ENCODE peak calls at places on chromosomes 13 and 19, in seven cellular contexts. One of them, this sample, is unnamed.

GRCh38 chr19:55269299-55269698 is 10.5 kb upstream of the PPP6R1 start:
- DNase-seq in upper lobe of left lung: no peak
- DNase-seq in endodermal cell: no peak
- DNase-seq in neural progenitor cell: no peak
- DNase-seq in lower leg skin: no peak
- DNase-seq in testis: no peak
- DNase-seq in thoracic aorta: no peak
- DNase-seq in this sample: no peak

GRCh38 chr13:79937311-79938243 is 403.3 kb downstream of the SPRY2 start:
- DNase-seq in upper lobe of left lung: no peak
- DNase-seq in testis: no peak
- DNase-seq in lower leg skin: no peak
- DNase-seq in endodermal cell: peak; percentile 35
- DNase-seq in neural progenitor cell: no peak
- DNase-seq in thoracic aorta: no peak
- DNase-seq in this sample: peak; percentile 53

GRCh38 chr19:41552558-41552957 is 23.4 kb upstream of the CEACAM21 start:
- DNase-seq in testis: no peak
- DNase-seq in upper lobe of left lung: no peak
- DNase-seq in endodermal cell: no peak
- DNase-seq in neural progenitor cell: no peak
- DNase-seq in thoracic aorta: no peak
- DNase-seq in lower leg skin: no peak
- DNase-seq in this sample: no peak

GRCh38 chr19:33303791-33304759 is 1.7 kb upstream of the CEBPA start:
- DNase-seq in testis: no peak
- DNase-seq in neural progenitor cell: no peak
- DNase-seq in lower leg skin: no peak
- DNase-seq in upper lobe of left lung: peak; percentile 89
- DNase-seq in thoracic aorta: no peak
- DNase-seq in endodermal cell: no peak
- DNase-seq in this sample: no peak

GRCh38 chr13:113815151-113816058 is 48.5 kb downstream of the GAS6 start:
- DNase-seq in lower leg skin: no peak
- DNase-seq in testis: no peak
- DNase-seq in neural progenitor cell: no peak
- DNase-seq in endodermal cell: no peak
- DNase-seq in thoracic aorta: no peak
- DNase-seq in upper lobe of left lung: peak; percentile 59
- DNase-seq in this sample: no peak

GRCh38 chr19:2478324-2478755 is 2.4 kb downstream of the GADD45B start:
- DNase-seq in thoracic aorta: peak; percentile 36
- DNase-seq in testis: peak; percentile 39
- DNase-seq in lower leg skin: peak; percentile 75
- DNase-seq in upper lobe of left lung: peak; percentile 83
- DNase-seq in neural progenitor cell: peak; percentile 76
- DNase-seq in endodermal cell: peak; percentile 81
- DNase-seq in this sample: peak; percentile 67

GRCh38 chr13:47798906-47799305 is 202.2 kb downstream of the SUCLA2 start:
- DNase-seq in endodermal cell: no peak
- DNase-seq in thoracic aorta: no peak
- DNase-seq in upper lobe of left lung: no peak
- DNase-seq in testis: no peak
- DNase-seq in lower leg skin: no peak
- DNase-seq in neural progenitor cell: no peak
- DNase-seq in this sample: no peak

GRCh38 chr19:23787106-23787505 is 28.4 kb upstream of the ZNF681 start:
- DNase-seq in upper lobe of left lung: no peak
- DNase-seq in neural progenitor cell: no peak
- DNase-seq in endodermal cell: no peak
- DNase-seq in testis: no peak
- DNase-seq in thoracic aorta: no peak
- DNase-seq in lower leg skin: no peak
- DNase-seq in this sample: no peak

GRCh38 chr19:39362682-39363657 is 20.7 kb downstream of the SAMD4B start:
- DNase-seq in upper lobe of left lung: no peak
- DNase-seq in lower leg skin: peak; percentile 62
- DNase-seq in neural progenitor cell: no peak
- DNase-seq in endodermal cell: no peak
- DNase-seq in testis: no peak
- DNase-seq in thoracic aorta: no peak
- DNase-seq in this sample: no peak

GRCh38 chr13:21395953-21396352 is 63.1 kb downstream of the ZDHHC20 start:
- DNase-seq in neural progenitor cell: no peak
- DNase-seq in thoracic aorta: no peak
- DNase-seq in testis: no peak
- DNase-seq in lower leg skin: no peak
- DNase-seq in endodermal cell: no peak
- DNase-seq in upper lobe of left lung: no peak
- DNase-seq in this sample: no peak

GRCh38 chr19:42538841-42539709 is 10.8 kb upstream of the CEACAM1 start:
- DNase-seq in neural progenitor cell: no peak
- DNase-seq in upper lobe of left lung: no peak
- DNase-seq in lower leg skin: no peak
- DNase-seq in thoracic aorta: no peak
- DNase-seq in testis: no peak
- DNase-seq in endodermal cell: no peak
- DNase-seq in this sample: no peak

GRCh38 chr13:71674776-71675352 is 192.1 kb downstream of the DACH1 start:
- DNase-seq in neural progenitor cell: no peak
- DNase-seq in endodermal cell: no peak
- DNase-seq in upper lobe of left lung: peak; percentile 50
- DNase-seq in thoracic aorta: no peak
- DNase-seq in testis: peak; percentile 54
- DNase-seq in lower leg skin: no peak
- DNase-seq in this sample: no peak
- TF ChIP-seq CTCF in neural progenitor cell: peak; percentile 31
- TF ChIP-seq CTCF in endodermal cell: peak; percentile 59
- TF ChIP-seq CTCF in upper lobe of left lung: no peak
- TF ChIP-seq CTCF in thoracic aorta: no peak
- TF ChIP-seq CTCF in testis: peak; percentile 38
- TF ChIP-seq CTCF in lower leg skin: no peak
- TF ChIP-seq CTCF in this sample: no peak

GRCh38 chr13:99582511-99582910 is 81.2 kb downstream of the TM9SF2 start:
- DNase-seq in testis: no peak
- DNase-seq in upper lobe of left lung: no peak
- DNase-seq in neural progenitor cell: no peak
- DNase-seq in lower leg skin: no peak
- DNase-seq in endodermal cell: no peak
- DNase-seq in thoracic aorta: no peak
- DNase-seq in this sample: no peak

GRCh38 chr13:99580500-99581268 is 79.4 kb downstream of the TM9SF2 start:
- DNase-seq in neural progenitor cell: no peak
- DNase-seq in upper lobe of left lung: no peak
- DNase-seq in lower leg skin: no peak
- DNase-seq in testis: no peak
- DNase-seq in thoracic aorta: no peak
- DNase-seq in endodermal cell: no peak
- DNase-seq in this sample: no peak

GRCh38 chr13:99575376-99575775 is 74.1 kb downstream of the TM9SF2 start:
- DNase-seq in thoracic aorta: no peak
- DNase-seq in neural progenitor cell: no peak
- DNase-seq in lower leg skin: no peak
- DNase-seq in upper lobe of left lung: peak; percentile 59
- DNase-seq in testis: no peak
- DNase-seq in endodermal cell: peak; percentile 68
- DNase-seq in this sample: no peak

GRCh38 chr13:99572921-99573320 is 71.6 kb downstream of the TM9SF2 start:
- DNase-seq in lower leg skin: no peak
- DNase-seq in endodermal cell: no peak
- DNase-seq in testis: no peak
- DNase-seq in neural progenitor cell: no peak
- DNase-seq in upper lobe of left lung: no peak
- DNase-seq in thoracic aorta: no peak
- DNase-seq in this sample: no peak

GRCh38 chr13:99577934-99578917 is 77.0 kb downstream of the TM9SF2 start:
- DNase-seq in upper lobe of left lung: no peak
- DNase-seq in neural progenitor cell: no peak
- DNase-seq in endodermal cell: no peak
- DNase-seq in lower leg skin: no peak
- DNase-seq in thoracic aorta: no peak
- DNase-seq in testis: no peak
- DNase-seq in this sample: no peak
- TF ChIP-seq CTCF in upper lobe of left lung: no peak
- TF ChIP-seq CTCF in neural progenitor cell: peak; percentile 30
- TF ChIP-seq CTCF in endodermal cell: peak; percentile 57
- TF ChIP-seq CTCF in lower leg skin: no peak
- TF ChIP-seq CTCF in thoracic aorta: peak; percentile 28
- TF ChIP-seq CTCF in testis: peak; percentile 26
- TF ChIP-seq CTCF in this sample: peak; percentile 31

GRCh38 chr19:719081-719512 is 10.4 kb downstream of the PALM start:
- DNase-seq in thoracic aorta: no peak
- DNase-seq in lower leg skin: peak; percentile 32
- DNase-seq in testis: peak; percentile 82
- DNase-seq in upper lobe of left lung: peak; percentile 90
- DNase-seq in neural progenitor cell: no peak
- DNase-seq in endodermal cell: no peak
- DNase-seq in this sample: no peak
- TF ChIP-seq CTCF in thoracic aorta: no peak
- TF ChIP-seq CTCF in lower leg skin: no peak
- TF ChIP-seq CTCF in testis: no peak
- TF ChIP-seq CTCF in upper lobe of left lung: no peak
- TF ChIP-seq CTCF in neural progenitor cell: no peak
- TF ChIP-seq CTCF in endodermal cell: no peak
- TF ChIP-seq CTCF in this sample: no peak

GRCh38 chr13:74290324-74290773 is 156.1 kb upstream of the KLF12 start:
- DNase-seq in endodermal cell: peak; percentile 73
- DNase-seq in thoracic aorta: no peak
- DNase-seq in testis: peak; percentile 36
- DNase-seq in upper lobe of left lung: no peak
- DNase-seq in lower leg skin: peak; percentile 21
- DNase-seq in neural progenitor cell: peak; percentile 52
- DNase-seq in this sample: no peak
- TF ChIP-seq CTCF in endodermal cell: no peak
- TF ChIP-seq CTCF in thoracic aorta: peak; percentile 3
- TF ChIP-seq CTCF in testis: no peak
- TF ChIP-seq CTCF in upper lobe of left lung: no peak
- TF ChIP-seq CTCF in lower leg skin: no peak
- TF ChIP-seq CTCF in neural progenitor cell: no peak
- TF ChIP-seq CTCF in this sample: no peak

GRCh38 chr13:94800423-94800822 is 88.1 kb upstream of the SOX21 start:
- DNase-seq in testis: no peak
- DNase-seq in upper lobe of left lung: no peak
- DNase-seq in neural progenitor cell: no peak
- DNase-seq in lower leg skin: no peak
- DNase-seq in thoracic aorta: no peak
- DNase-seq in endodermal cell: no peak
- DNase-seq in this sample: no peak
- TF ChIP-seq CTCF in testis: no peak
- TF ChIP-seq CTCF in upper lobe of left lung: no peak
- TF ChIP-seq CTCF in neural progenitor cell: no peak
- TF ChIP-seq CTCF in lower leg skin: no peak
- TF ChIP-seq CTCF in thoracic aorta: no peak
- TF ChIP-seq CTCF in endodermal cell: peak; percentile 35
- TF ChIP-seq CTCF in this sample: peak; percentile 33